ENCODE peak calls at places on chromosomes 1 and 21, in four cellular contexts. D is H1, E is GM12878, X is K562. P is an unnamed sample.

GRCh38 chr1:11279630-11280029 is 6.6 kb downstream of the UBIAD1 start:
- DNase-seq in D (no peak), E (no peak), X (peak; percentile 45), P (no peak)

GRCh38 chr21:36194024-36194423 is 37.4 kb downstream of the DOP1B start:
- DNase-seq in D (no peak), E (no peak), X (no peak), P (no peak)

GRCh38 chr21:35227774-35228173 is 178.7 kb upstream of the RUNX1 start:
- DNase-seq in D (no peak), E (no peak), X (no peak), P (no peak)

GRCh38 chr21:26843912-26844257 is 1.3 kb downstream of the ADAMTS1 start:
- DNase-seq in D (no peak), E (no peak), X (no peak), P (no peak)

GRCh38 chr1:223039990-223040389 is 103.1 kb downstream of the TLR5 start:
- DNase-seq in D (no peak), E (no peak), X (no peak), P (peak; percentile 74)

GRCh38 chr1:46622341-46622740 is 5.7 kb upstream of the MOB3C start:
- DNase-seq in D (peak; percentile 70), E (no peak), X (peak; percentile 76), P (peak; percentile 31)

GRCh38 chr1:246689409-246689997 is 34.7 kb upstream of the SCCPDH start:
- DNase-seq in D (peak; percentile 74), E (peak; percentile 34), X (peak; percentile 85), P (peak; percentile 77)

GRCh38 chr21:36355071-36355680 is 30.0 kb upstream of the CHAF1B start:
- DNase-seq in D (no peak), E (no peak), X (no peak), P (peak; percentile 9)

GRCh38 chr1:244904119-244904518 is 39.8 kb upstream of the HNRNPU start:
- DNase-seq in D (no peak), E (no peak), X (no peak), P (no peak)

GRCh38 chr1:240998024-240998423 is 359.0 kb downstream of the RGS7 start:
- DNase-seq in D (no peak), E (no peak), X (no peak), P (no peak)

GRCh38 chr1:240993004-240993403 is 364.0 kb downstream of the RGS7 start:
- DNase-seq in D (no peak), E (no peak), X (no peak), P (no peak)

GRCh38 chr1:240999826-241000225 is 357.2 kb downstream of the RGS7 start:
- DNase-seq in D (no peak), E (no peak), X (no peak), P (no peak)

GRCh38 chr1:240998441-240999015 is 358.5 kb downstream of the RGS7 start:
- DNase-seq in D (no peak), E (no peak), X (no peak), P (peak; percentile 9)
- TF ChIP-seq CREB1 in D (no peak), E (no peak), X (no peak), P (no peak)

GRCh38 chr1:8061210-8061609 is 35.1 kb upstream of the ERRFI1 start:
- DNase-seq in D (no peak), E (no peak), X (no peak), P (peak; percentile 77)
- TF ChIP-seq SP1 in D (no peak), E (no peak), X (no peak), P (peak; percentile 10)

DNA sequence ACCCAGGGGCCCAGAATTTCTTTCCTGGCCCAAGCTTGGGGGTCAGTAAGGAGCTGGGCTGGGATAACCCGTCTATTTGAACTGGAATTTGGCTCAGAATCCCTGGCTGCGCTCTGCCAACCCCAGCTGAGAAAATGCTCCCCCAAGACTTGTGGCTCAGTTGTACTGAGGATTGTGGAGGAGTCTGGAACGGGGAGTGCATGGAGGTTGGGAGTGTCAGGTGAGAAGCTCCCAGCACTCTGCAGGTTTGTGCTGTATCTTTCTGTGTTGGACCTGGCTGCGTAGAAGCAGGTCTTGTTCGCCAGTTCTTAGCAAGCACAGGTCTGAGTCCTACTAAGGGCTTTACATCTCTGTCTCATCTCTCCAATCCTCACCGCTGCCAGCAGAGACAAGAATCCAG is 1.6 kb downstream of the TCEA3 start:
- DNase-seq in D (no peak), E (no peak), X (no peak), P (no peak)
- H3K27ac ChIP-seq in D (no peak overlapping the region), E (no peak overlapping the region), X (peak overlapping the region; percentile 60), P (peak overlapping the region; percentile 92)

DNA sequence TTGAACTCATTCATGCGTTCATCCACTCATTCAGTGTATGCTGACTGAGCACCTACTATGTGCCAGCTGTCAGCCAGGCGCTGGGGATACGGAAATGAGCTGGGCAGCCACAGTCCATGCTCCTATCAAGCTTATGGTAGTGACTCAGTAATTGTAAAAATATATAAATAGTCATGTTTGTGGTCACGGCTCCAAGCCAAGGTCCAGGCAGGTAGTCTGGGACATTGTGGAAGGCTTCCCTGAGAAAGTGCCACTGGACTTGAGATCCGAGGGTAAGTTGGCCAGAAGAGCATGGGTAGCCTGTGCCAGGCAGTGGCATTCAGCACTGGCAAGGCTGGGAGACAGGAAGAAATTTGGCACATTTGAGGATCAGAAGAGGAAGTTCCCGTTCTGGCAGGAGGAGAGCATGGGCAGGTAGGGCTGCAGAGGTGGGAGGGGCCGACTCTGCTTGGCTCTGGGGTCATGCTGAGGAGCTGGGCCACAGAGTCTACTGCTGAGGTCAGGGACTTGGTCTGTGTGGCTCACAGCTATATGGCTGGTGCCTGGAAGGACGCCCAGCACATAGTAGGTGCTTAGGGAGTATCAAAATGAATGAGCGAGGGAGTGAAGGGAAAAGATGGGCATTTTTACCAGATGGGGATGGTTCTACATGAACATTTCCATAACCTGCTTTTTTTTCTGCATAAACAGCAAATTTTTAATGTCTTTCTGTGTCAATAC is 6.9 kb downstream of the PTPRF start:
- DNase-seq in D (no peak), E (no peak), X (no peak), P (no peak)
- TF ChIP-seq CREB1 in D (no peak), E (no peak), X (no peak), P (no peak)

GRCh38 chr21:39141502-39141901 is 41.7 kb downstream of the PSMG1 start:
- DNase-seq in D (no peak), E (no peak), X (no peak), P (no peak)

GRCh38 chr21:39134288-39134810 is 48.9 kb downstream of the PSMG1 start:
- DNase-seq in D (peak; percentile 11), E (no peak), X (no peak), P (no peak)

GRCh38 chr21:39132248-39132647 is 51.0 kb downstream of the PSMG1 start:
- DNase-seq in D (no peak), E (no peak), X (no peak), P (peak; percentile 83)

GRCh38 chr21:39136711-39137110 is 46.5 kb downstream of the PSMG1 start:
- DNase-seq in D (no peak), E (no peak), X (no peak), P (no peak)

DNA sequence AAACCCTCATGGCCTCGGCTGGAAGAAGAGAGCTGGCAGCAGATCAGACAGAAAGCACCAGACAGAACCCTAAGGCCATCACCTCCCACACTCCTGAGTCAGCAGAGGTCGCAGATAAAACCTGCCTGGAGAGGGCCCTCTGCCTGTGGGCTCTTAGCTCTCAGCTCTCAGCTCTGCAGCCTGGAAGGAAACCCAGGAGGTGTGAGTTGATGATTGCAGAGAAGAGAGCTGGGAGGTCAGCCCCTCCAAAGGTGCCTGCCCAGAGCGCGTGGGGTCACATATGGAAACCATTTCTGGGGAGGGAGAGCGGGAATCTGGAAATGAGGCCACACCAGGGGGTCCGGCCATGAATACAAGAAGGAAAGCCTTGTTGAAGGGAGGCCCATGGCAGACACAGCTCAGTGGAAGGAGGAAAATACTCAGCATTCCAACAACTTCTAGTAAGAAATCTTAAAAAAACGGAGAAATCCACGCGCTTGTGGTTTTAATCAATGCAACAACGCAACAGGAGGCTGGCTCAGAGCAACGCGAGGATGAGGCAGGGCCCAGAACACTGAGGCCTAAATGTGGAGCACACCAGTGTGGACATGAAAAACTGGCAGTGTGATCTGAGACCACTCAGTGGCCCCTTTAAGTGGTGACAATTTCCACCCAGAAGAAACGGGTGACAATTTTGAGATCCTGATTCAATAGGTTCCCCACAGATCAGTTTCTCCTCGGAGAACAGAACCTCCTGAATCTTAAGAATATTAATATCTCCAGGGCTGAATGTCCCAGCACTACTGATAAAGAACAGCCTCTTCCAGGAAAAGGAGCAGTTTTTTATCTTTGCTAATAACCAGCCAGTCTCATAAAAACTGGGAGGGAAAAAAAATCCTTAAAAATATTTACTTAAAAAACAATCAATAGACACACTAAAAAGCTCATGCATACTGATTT is 45.7 kb downstream of the PSMG1 start:
- DNase-seq in D (peak; percentile 64), E (no peak), X (peak; percentile 72), P (peak; percentile 43)
- TF ChIP-seq SP1 in D (no peak), E (no peak), X (no peak), P (no peak)

DNA sequence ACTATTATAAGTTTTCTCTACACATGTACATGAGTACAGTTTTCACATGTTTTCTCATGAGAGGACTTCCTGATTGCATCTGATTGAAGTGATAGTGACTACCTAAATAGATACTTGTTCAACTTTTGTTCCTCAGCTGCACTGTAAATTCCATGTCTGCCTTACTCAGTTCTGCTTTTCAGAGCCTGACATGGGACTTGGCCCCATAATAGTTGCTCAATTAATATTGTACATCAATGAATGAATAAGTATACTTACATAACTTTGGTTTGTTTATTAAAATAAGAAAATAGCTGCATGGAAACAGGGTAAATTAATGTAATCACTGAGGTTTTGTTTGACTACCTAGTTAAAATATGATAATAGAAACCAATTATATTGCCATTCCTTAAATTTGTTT is 78.7 kb downstream of the HMCN1 start:
- DNase-seq in D (no peak), E (no peak), X (no peak), P (no peak)
- H3K27ac ChIP-seq in D (no peak overlapping the region), E (no peak overlapping the region), X (no peak overlapping the region), P (no peak overlapping the region)

DNA sequence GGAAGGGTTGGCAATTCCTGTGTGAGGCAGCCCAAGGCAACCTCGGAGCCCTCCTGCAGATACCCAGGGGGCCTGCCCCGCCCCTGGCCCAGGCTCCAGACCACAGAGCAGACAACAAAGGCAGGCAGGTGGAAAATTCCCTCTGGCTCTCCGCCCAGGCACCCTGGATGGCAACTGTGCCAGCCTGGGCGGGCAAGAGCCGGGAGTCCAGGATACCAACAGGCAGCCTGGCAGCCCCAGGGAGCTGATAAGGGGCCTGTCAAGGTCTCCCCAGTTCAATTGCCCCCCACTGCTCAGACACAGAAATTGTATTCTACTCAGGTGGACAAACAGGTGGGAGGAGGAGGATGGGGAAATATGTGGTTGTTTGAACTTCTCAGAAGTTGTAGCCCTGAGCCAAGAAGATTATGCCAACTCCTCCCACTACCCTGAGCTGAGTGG is 15.4 kb upstream of the GPR37L1 start:
- DNase-seq in D (no peak), E (no peak), X (no peak), P (no peak)
- TF ChIP-seq CREB1 in D (no peak), E (no peak), X (no peak), P (no peak)

GRCh38 chr1:208149776-208150514 is 94.2 kb downstream of the PLXNA2 start:
- DNase-seq in D (no peak), E (no peak), X (no peak), P (peak; percentile 66)
- TF ChIP-seq SP1 in D (no peak), E (no peak), X (no peak), P (no peak)

DNA sequence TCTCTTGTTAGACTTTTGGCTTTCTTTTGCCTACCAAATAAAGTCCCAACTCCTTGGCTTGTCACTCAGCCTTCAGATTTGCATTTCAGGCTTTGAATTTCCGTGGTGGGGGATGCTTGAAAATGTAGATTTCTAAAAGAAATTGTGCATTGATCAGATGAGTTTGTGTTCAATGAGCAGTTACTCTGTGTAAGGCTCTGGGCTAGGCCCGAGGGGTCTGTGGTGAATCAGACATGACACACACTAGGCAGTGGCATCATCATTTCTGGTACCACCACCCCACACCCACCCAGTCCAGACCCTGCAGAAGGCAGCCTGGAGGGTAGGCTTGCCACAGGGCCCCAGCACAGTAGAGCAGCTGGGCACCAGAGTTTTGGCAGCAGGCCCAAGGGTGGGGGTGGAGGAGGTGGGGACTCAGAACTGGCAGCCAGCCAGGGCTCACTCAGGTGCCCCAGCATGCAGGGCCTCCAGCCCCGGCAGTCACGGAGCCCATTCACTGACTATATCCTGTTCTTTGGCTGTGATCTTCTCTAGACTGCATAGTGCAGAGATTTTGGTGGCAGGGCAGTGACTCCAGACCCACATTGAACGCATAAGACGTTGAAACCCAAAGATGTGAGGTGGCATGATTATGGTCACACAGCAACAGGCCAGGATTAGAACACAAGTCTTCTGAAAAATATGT is 97.2 kb upstream of the ARTN start:
- DNase-seq in D (no peak), E (peak; percentile 88), X (peak; percentile 54), P (peak; percentile 55)
- H3K27ac ChIP-seq in D (no peak overlapping the region), E (peak overlapping the region; percentile 95), X (peak overlapping the region; percentile 82), P (no peak overlapping the region)